ENCODE peak calls at places on chromosomes 4 and X, in six cellular contexts. R is uterus, N is SJSA1, V is HT1080, F is tibial nerve, H is Right ventricle myocardium inferior. A is an unnamed sample.

GRCh38 chrX:119477812-119478232 is 9.6 kb downstream of the SLC25A5 start:
- DNase-seq in R (peak), N (no peak), V (peak), F (peak), H (no peak), A (no peak)

GRCh38 chr4:89558147-89558546 is 250.5 kb upstream of the GPRIN3 start:
- DNase-seq in R (no peak), N (no peak), V (peak), F (no peak), H (no peak), A (no peak)

GRCh38 chrX:88789825-88790224 is 42.8 kb downstream of the CPXCR1 start:
- DNase-seq in R (no peak), N (no peak), V (no peak), F (no peak), H (no peak), A (no peak)

GRCh38 chr4:8651661-8652180 is 59.2 kb downstream of the CPZ start:
- DNase-seq in R (no peak), N (no peak), V (no peak), F (no peak), H (no peak), A (no peak)

GRCh38 chr4:3257691-3258482 is 8.9 kb downstream of the MSANTD1 start:
- DNase-seq in R (no peak), N (peak), V (peak), F (peak), H (peak), A (no peak)

GRCh38 chrX:113935516-113935915 is 648.4 kb upstream of the HTR2C start:
- DNase-seq in R (no peak), N (no peak), V (no peak), F (no peak), H (no peak), A (no peak)

GRCh38 chrX:9132036-9132435 is 98.1 kb upstream of the FAM9B start:
- DNase-seq in R (no peak), N (no peak), V (no peak), F (no peak), H (no peak), A (no peak)

GRCh38 chr4:41638203-41638602 is 100.2 kb downstream of the LIMCH1 start:
- DNase-seq in R (no peak), N (no peak), V (no peak), F (no peak), H (no peak), A (no peak)

GRCh38 chr4:67460574-67460973 is 84.7 kb downstream of the CENPC start:
- DNase-seq in R (no peak), N (no peak), V (no peak), F (no peak), H (no peak), A (no peak)

GRCh38 chrX:137405449-137406140 is 160.3 kb upstream of the ZIC3 start:
- DNase-seq in R (no peak), N (no peak), V (no peak), F (no peak), H (no peak), A (no peak)

GRCh38 chrX:132648870-132649269 is 160.0 kb upstream of the MBNL3 start:
- DNase-seq in R (no peak), N (no peak), V (peak), F (no peak), H (no peak), A (no peak)

GRCh38 chr4:26787461-26788340 is 72.9 kb upstream of the STIM2 start:
- DNase-seq in R (peak), N (no peak), V (peak), F (no peak), H (no peak), A (no peak)

GRCh38 chr4:140602714-140603113 is 34.0 kb upstream of the UCP1 start:
- DNase-seq in R (no peak), N (no peak), V (no peak), F (no peak), H (no peak), A (no peak)

GRCh38 chr4:181728567-181728966 is 514.6 kb upstream of the TENM3 start:
- DNase-seq in R (no peak), N (no peak), V (peak), F (no peak), H (no peak), A (no peak)

GRCh38 chr4:78776031-78776728 is at the start of gene BMP2K:
- DNase-seq in R (peak), N (peak), V (no peak), F (peak), H (peak), A (peak)

GRCh38 chr4:103095080-103095479 is 4.6 kb downstream of the BDH2 start:
- DNase-seq in R (no peak), N (no peak), V (no peak), F (no peak), H (no peak), A (no peak)

GRCh38 chr4:78477276-78477675 is 74.3 kb upstream of the ANXA3 start:
- DNase-seq in R (no peak), N (no peak), V (peak), F (no peak), H (no peak), A (no peak)

GRCh38 chrX:152588206-152588605 is 49.5 kb upstream of the GABRQ start:
- DNase-seq in R (no peak), N (peak), V (no peak), F (no peak), H (no peak), A (no peak)

GRCh38 chr4:48403358-48403757 is 62.0 kb downstream of the SLAIN2 start:
- DNase-seq in R (no peak), N (no peak), V (no peak), F (no peak), H (no peak), A (no peak)

GRCh38 chr4:144564358-144564757 is 81.6 kb upstream of the HHIP start:
- DNase-seq in R (no peak), N (no peak), V (no peak), F (no peak), H (no peak), A (peak)

GRCh38 chr4:95061220-95061619 is 303.5 kb downstream of the BMPR1B start:
- DNase-seq in R (no peak), N (no peak), V (no peak), F (no peak), H (no peak), A (no peak)

GRCh38 chr4:76090241-76090691 is 15.8 kb downstream of the ART3 start:
- DNase-seq in R (no peak), N (no peak), V (peak), F (no peak), H (no peak), A (no peak)

GRCh38 chr4:113955411-113955810 is 24.0 kb downstream of the ARSJ start:
- DNase-seq in R (no peak), N (no peak), V (no peak), F (no peak), H (no peak), A (no peak)

GRCh38 chr4:169362607-169363006 is 91.9 kb upstream of the SH3RF1 start:
- DNase-seq in R (no peak), N (no peak), V (no peak), F (no peak), H (no peak), A (no peak)

GRCh38 chr4:71009796-71010588 is 16.5 kb downstream of the DCK start:
- DNase-seq in R (no peak), N (peak), V (peak), F (no peak), H (no peak), A (no peak)

GRCh38 chrX:114675365-114675764 is 91.5 kb downstream of the HTR2C start:
- DNase-seq in R (no peak), N (no peak), V (peak), F (no peak), H (no peak), A (no peak)

GRCh38 chrX:31185884-31186283 is 114.0 kb upstream of the FTHL17 start:
- DNase-seq in R (no peak), N (no peak), V (no peak), F (no peak), H (no peak), A (no peak)

GRCh38 chr4:168336837-168337549 is 18.4 kb upstream of the DDX60 start:
- DNase-seq in R (no peak), N (no peak), V (no peak), F (no peak), H (no peak), A (no peak)

A was measured in NCI-H1105.